ENCODE peak calls at places on chromosomes 13 and 19, in eight cellular contexts. One of them, this sample, is unnamed.
A peak's percentile ranks its signal among the peaks of the same experiment; 100 is the strongest.

GRCh38 chr13:51739403-51740112 is 64.4 kb downstream of the DHRS12 start:
- DNase-seq in upper lobe of left lung: no peak
- DNase-seq in endothelial cell of umbilical vein: no peak
- DNase-seq in H1: no peak
- DNase-seq in SK-N-SH: no peak
- DNase-seq in GM23338: no peak
- DNase-seq in breast epithelium: no peak
- DNase-seq in vagina: no peak
- DNase-seq in this sample: no peak

GRCh38 chr19:41957838-41958366 is 1.2 kb downstream of the RABAC1 start:
- DNase-seq in endothelial cell of umbilical vein: peak; percentile 82
- DNase-seq in SK-N-SH: peak; percentile 90
- DNase-seq in upper lobe of left lung: peak; percentile 88
- DNase-seq in breast epithelium: peak; percentile 71
- DNase-seq in vagina: no peak
- DNase-seq in GM23338: peak; percentile 94
- DNase-seq in H1: peak; percentile 72
- DNase-seq in this sample: peak; percentile 88

GRCh38 chr19:40612831-40613668 is 11.9 kb downstream of the LTBP4 start:
- DNase-seq in upper lobe of left lung: peak; percentile 64
- DNase-seq in GM23338: peak; percentile 93
- DNase-seq in breast epithelium: no peak
- DNase-seq in SK-N-SH: peak; percentile 71
- DNase-seq in endothelial cell of umbilical vein: no peak
- DNase-seq in H1: peak; percentile 99
- DNase-seq in vagina: no peak
- DNase-seq in this sample: peak; percentile 88

GRCh38 chr13:114039471-114040141 is 65.7 kb upstream of the C13orf46 start:
- DNase-seq in endothelial cell of umbilical vein: no peak
- DNase-seq in vagina: no peak
- DNase-seq in H1: no peak
- DNase-seq in SK-N-SH: no peak
- DNase-seq in GM23338: no peak
- DNase-seq in breast epithelium: no peak
- DNase-seq in upper lobe of left lung: no peak
- DNase-seq in this sample: no peak

GRCh38 chr19:33446156-33446917 is 72.8 kb downstream of the CEBPG start:
- DNase-seq in breast epithelium: peak; percentile 28
- DNase-seq in vagina: no peak
- DNase-seq in endothelial cell of umbilical vein: no peak
- DNase-seq in H1: no peak
- DNase-seq in upper lobe of left lung: no peak
- DNase-seq in GM23338: no peak
- DNase-seq in SK-N-SH: no peak
- DNase-seq in this sample: peak; percentile 51

GRCh38 chr19:33464010-33464732 is 57.4 kb downstream of the PEPD start:
- DNase-seq in breast epithelium: peak; percentile 15
- DNase-seq in H1: no peak
- DNase-seq in vagina: no peak
- DNase-seq in SK-N-SH: no peak
- DNase-seq in GM23338: no peak
- DNase-seq in endothelial cell of umbilical vein: no peak
- DNase-seq in upper lobe of left lung: peak; percentile 8
- DNase-seq in this sample: peak; percentile 45

GRCh38 chr19:2976609-2977000 is 759 bp upstream of the TLE6 start:
- DNase-seq in GM23338: peak; percentile 45
- DNase-seq in breast epithelium: no peak
- DNase-seq in SK-N-SH: peak; percentile 55
- DNase-seq in H1: no peak
- DNase-seq in endothelial cell of umbilical vein: no peak
- DNase-seq in upper lobe of left lung: no peak
- DNase-seq in vagina: no peak
- DNase-seq in this sample: no peak

GRCh38 chr13:99803141-99803540 is 168.4 kb downstream of the ZIC5 start:
- DNase-seq in SK-N-SH: no peak
- DNase-seq in endothelial cell of umbilical vein: no peak
- DNase-seq in vagina: no peak
- DNase-seq in GM23338: no peak
- DNase-seq in H1: peak; percentile 28
- DNase-seq in breast epithelium: no peak
- DNase-seq in upper lobe of left lung: no peak
- DNase-seq in this sample: no peak

GRCh38 chr13:48908381-48909087 is 67.2 kb upstream of the FNDC3A start:
- DNase-seq in endothelial cell of umbilical vein: no peak
- DNase-seq in breast epithelium: no peak
- DNase-seq in upper lobe of left lung: no peak
- DNase-seq in vagina: no peak
- DNase-seq in GM23338: no peak
- DNase-seq in SK-N-SH: no peak
- DNase-seq in H1: no peak
- DNase-seq in this sample: no peak

GRCh38 chr19:49679832-49680472 is 2.9 kb downstream of the PRMT1 start:
- DNase-seq in vagina: no peak
- DNase-seq in breast epithelium: no peak
- DNase-seq in GM23338: peak; percentile 47
- DNase-seq in endothelial cell of umbilical vein: no peak
- DNase-seq in upper lobe of left lung: no peak
- DNase-seq in SK-N-SH: no peak
- DNase-seq in H1: no peak
- DNase-seq in this sample: peak; percentile 49

GRCh38 chr13:41313659-41314197 is 2.7 kb downstream of the NAA16 start:
- DNase-seq in upper lobe of left lung: no peak
- DNase-seq in vagina: no peak
- DNase-seq in H1: no peak
- DNase-seq in SK-N-SH: no peak
- DNase-seq in breast epithelium: no peak
- DNase-seq in endothelial cell of umbilical vein: no peak
- DNase-seq in GM23338: no peak
- DNase-seq in this sample: no peak

GRCh38 chr19:28934626-28935025 is 278.3 kb downstream of the UQCRFS1 start:
- DNase-seq in upper lobe of left lung: no peak
- DNase-seq in vagina: no peak
- DNase-seq in breast epithelium: no peak
- DNase-seq in endothelial cell of umbilical vein: no peak
- DNase-seq in GM23338: no peak
- DNase-seq in SK-N-SH: no peak
- DNase-seq in H1: no peak
- DNase-seq in this sample: no peak

GRCh38 chr13:113665582-113666323 is 1.3 kb upstream of the GRK1 start:
- DNase-seq in GM23338: no peak
- DNase-seq in breast epithelium: peak; percentile 24
- DNase-seq in SK-N-SH: no peak
- DNase-seq in upper lobe of left lung: peak; percentile 15
- DNase-seq in endothelial cell of umbilical vein: no peak
- DNase-seq in vagina: no peak
- DNase-seq in H1: no peak
- DNase-seq in this sample: peak; percentile 47

GRCh38 chr13:53782400-53783030 is 753.9 kb downstream of the OLFM4 start:
- DNase-seq in vagina: no peak
- DNase-seq in GM23338: peak; percentile 84
- DNase-seq in endothelial cell of umbilical vein: peak; percentile 57
- DNase-seq in breast epithelium: no peak
- DNase-seq in H1: peak; percentile 47
- DNase-seq in upper lobe of left lung: no peak
- DNase-seq in SK-N-SH: peak; percentile 30
- DNase-seq in this sample: no peak

GRCh38 chr19:35609881-35610353 is 2.6 kb upstream of the HAUS5 start:
- DNase-seq in upper lobe of left lung: no peak
- DNase-seq in H1: no peak
- DNase-seq in breast epithelium: no peak
- DNase-seq in GM23338: no peak
- DNase-seq in vagina: no peak
- DNase-seq in SK-N-SH: no peak
- DNase-seq in endothelial cell of umbilical vein: no peak
- DNase-seq in this sample: peak; percentile 82

GRCh38 chr13:109787135-109787954 is 962 bp upstream of the IRS2 start:
- DNase-seq in SK-N-SH: peak; percentile 73
- DNase-seq in vagina: no peak
- DNase-seq in breast epithelium: no peak
- DNase-seq in endothelial cell of umbilical vein: peak; percentile 25
- DNase-seq in GM23338: peak; percentile 74
- DNase-seq in upper lobe of left lung: no peak
- DNase-seq in H1: peak; percentile 67
- DNase-seq in this sample: peak; percentile 90
- TF ChIP-seq POLR2AphosphoS5 in SK-N-SH: peak; percentile 7
- TF ChIP-seq POLR2AphosphoS5 in vagina: no peak
- TF ChIP-seq POLR2AphosphoS5 in breast epithelium: no peak
- TF ChIP-seq POLR2AphosphoS5 in endothelial cell of umbilical vein: no peak
- TF ChIP-seq POLR2AphosphoS5 in GM23338: peak; percentile 17
- TF ChIP-seq POLR2AphosphoS5 in upper lobe of left lung: no peak
- TF ChIP-seq POLR2AphosphoS5 in H1: no peak
- TF ChIP-seq POLR2AphosphoS5 in this sample: peak; percentile 4

GRCh38 chr13:95479706-95480105 is 72.8 kb upstream of the CLDN10 start:
- DNase-seq in vagina: no peak
- DNase-seq in breast epithelium: no peak
- DNase-seq in GM23338: no peak
- DNase-seq in endothelial cell of umbilical vein: no peak
- DNase-seq in SK-N-SH: no peak
- DNase-seq in H1: no peak
- DNase-seq in upper lobe of left lung: no peak
- DNase-seq in this sample: no peak
- H3K4me3 ChIP-seq in vagina: no peak overlapping the region
- H3K4me3 ChIP-seq in breast epithelium: no peak overlapping the region
- H3K4me3 ChIP-seq in GM23338: no peak overlapping the region
- H3K4me3 ChIP-seq in endothelial cell of umbilical vein: no peak overlapping the region
- H3K4me3 ChIP-seq in SK-N-SH: no peak overlapping the region
- H3K4me3 ChIP-seq in H1: no peak overlapping the region
- H3K4me3 ChIP-seq in upper lobe of left lung: no peak overlapping the region
- H3K4me3 ChIP-seq in this sample: no peak overlapping the region

GRCh38 chr19:19113040-19113541 is 25.2 kb downstream of the TMEM161A start:
- DNase-seq in GM23338: peak; percentile 68
- DNase-seq in vagina: no peak
- DNase-seq in upper lobe of left lung: no peak
- DNase-seq in endothelial cell of umbilical vein: no peak
- DNase-seq in breast epithelium: no peak
- DNase-seq in SK-N-SH: peak; percentile 62
- DNase-seq in H1: peak; percentile 71
- DNase-seq in this sample: no peak
- TF ChIP-seq CTCF in GM23338: no peak
- TF ChIP-seq CTCF in vagina: no peak
- TF ChIP-seq CTCF in upper lobe of left lung: no peak
- TF ChIP-seq CTCF in endothelial cell of umbilical vein: no peak
- TF ChIP-seq CTCF in breast epithelium: no peak
- TF ChIP-seq CTCF in SK-N-SH: peak; percentile 27
- TF ChIP-seq CTCF in H1: no peak
- TF ChIP-seq CTCF in this sample: no peak

DNA sequence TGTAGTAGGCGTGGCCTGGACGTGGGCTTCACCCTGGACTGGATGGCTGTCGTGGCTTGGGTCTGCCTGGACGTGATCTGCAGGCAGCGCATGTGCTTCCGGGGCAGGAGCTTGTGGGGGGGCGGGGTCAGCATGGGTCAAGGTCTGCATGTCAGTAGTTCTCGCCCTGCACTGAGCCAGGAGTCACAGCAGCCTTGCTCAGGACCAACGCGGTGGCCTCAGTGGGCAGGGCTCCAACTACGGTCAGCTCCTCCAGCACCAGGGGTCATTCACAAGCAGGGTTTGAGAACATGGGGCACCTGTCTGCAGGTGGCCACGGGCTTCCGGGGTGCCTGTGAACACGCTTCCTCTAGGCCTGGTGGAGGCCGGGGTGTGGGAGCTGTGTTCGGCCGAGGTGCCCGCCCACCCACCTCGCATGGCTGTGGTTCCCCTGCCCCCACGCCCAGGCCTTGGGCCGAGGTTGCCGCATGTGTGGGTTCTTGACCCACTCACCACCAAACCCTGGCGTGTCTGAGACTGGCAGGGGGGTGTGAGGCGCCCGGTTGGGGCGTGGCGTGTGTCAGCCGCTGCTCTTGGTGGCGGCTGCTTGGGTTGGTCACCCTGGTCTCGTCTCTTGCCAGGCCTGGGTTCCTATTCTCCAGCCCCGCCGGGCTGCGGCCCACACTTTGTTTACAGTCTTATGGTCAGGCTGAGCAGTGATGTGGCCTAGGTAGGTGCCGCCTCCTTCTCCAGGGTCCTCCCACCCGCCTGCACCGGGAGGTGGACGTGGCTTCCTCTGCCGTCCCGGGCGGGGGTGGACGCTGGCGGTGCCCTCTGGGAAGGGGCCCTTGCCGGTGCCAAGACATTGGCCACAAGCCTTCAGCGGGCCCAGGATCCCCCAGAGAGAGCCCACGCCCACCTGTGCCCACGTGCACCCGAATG is 4.8 kb upstream of the RPS15 start:
- DNase-seq in upper lobe of left lung: no peak
- DNase-seq in vagina: no peak
- DNase-seq in endothelial cell of umbilical vein: no peak
- DNase-seq in GM23338: no peak
- DNase-seq in breast epithelium: no peak
- DNase-seq in SK-N-SH: no peak
- DNase-seq in H1: no peak
- DNase-seq in this sample: no peak
- TF ChIP-seq POLR2AphosphoS5 in upper lobe of left lung: no peak
- TF ChIP-seq POLR2AphosphoS5 in vagina: no peak
- TF ChIP-seq POLR2AphosphoS5 in endothelial cell of umbilical vein: no peak
- TF ChIP-seq POLR2AphosphoS5 in GM23338: no peak
- TF ChIP-seq POLR2AphosphoS5 in breast epithelium: no peak
- TF ChIP-seq POLR2AphosphoS5 in SK-N-SH: no peak
- TF ChIP-seq POLR2AphosphoS5 in H1: no peak
- TF ChIP-seq POLR2AphosphoS5 in this sample: no peak

GRCh38 chr13:43390582-43390981 is 367.2 kb downstream of the DNAJC15 start:
- DNase-seq in upper lobe of left lung: no peak
- DNase-seq in H1: no peak
- DNase-seq in SK-N-SH: no peak
- DNase-seq in endothelial cell of umbilical vein: no peak
- DNase-seq in breast epithelium: no peak
- DNase-seq in GM23338: no peak
- DNase-seq in vagina: no peak
- DNase-seq in this sample: no peak
- H3K4me3 ChIP-seq in upper lobe of left lung: no peak overlapping the region
- H3K4me3 ChIP-seq in H1: no peak overlapping the region
- H3K4me3 ChIP-seq in SK-N-SH: no peak overlapping the region
- H3K4me3 ChIP-seq in endothelial cell of umbilical vein: no peak overlapping the region
- H3K4me3 ChIP-seq in breast epithelium: no peak overlapping the region
- H3K4me3 ChIP-seq in GM23338: no peak overlapping the region
- H3K4me3 ChIP-seq in vagina: no peak overlapping the region
- H3K4me3 ChIP-seq in this sample: no peak overlapping the region

GRCh38 chr13:30135868-30136267 is 171.5 kb downstream of the KATNAL1 start:
- DNase-seq in SK-N-SH: no peak
- DNase-seq in breast epithelium: no peak
- DNase-seq in endothelial cell of umbilical vein: no peak
- DNase-seq in upper lobe of left lung: no peak
- DNase-seq in H1: no peak
- DNase-seq in vagina: no peak
- DNase-seq in GM23338: no peak
- DNase-seq in this sample: no peak
- TF ChIP-seq CTCF in SK-N-SH: no peak
- TF ChIP-seq CTCF in breast epithelium: no peak
- TF ChIP-seq CTCF in endothelial cell of umbilical vein: no peak
- TF ChIP-seq CTCF in upper lobe of left lung: no peak
- TF ChIP-seq CTCF in H1: no peak
- TF ChIP-seq CTCF in vagina: no peak
- TF ChIP-seq CTCF in GM23338: no peak
- TF ChIP-seq CTCF in this sample: no peak

DNA sequence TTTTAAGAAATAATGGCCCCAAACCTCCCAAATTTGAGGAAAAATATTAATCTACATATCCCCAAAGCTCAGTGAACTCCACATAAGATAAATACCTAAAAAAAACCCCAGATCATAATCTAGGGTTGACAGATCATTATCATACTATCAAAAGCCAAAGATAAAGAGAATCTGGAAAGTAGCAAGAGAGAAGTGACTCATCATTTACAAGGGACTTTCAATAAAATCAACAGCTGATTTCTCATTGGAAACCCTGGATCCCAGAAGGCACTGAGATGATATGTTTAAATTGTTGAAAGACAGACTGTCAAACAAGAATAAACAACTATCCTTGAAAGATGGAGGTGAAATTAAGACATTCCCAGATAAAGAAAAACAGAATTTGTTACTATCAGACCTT is 199.3 kb downstream of the KCNRG start:
- DNase-seq in vagina: no peak
- DNase-seq in endothelial cell of umbilical vein: no peak
- DNase-seq in H1: no peak
- DNase-seq in SK-N-SH: no peak
- DNase-seq in upper lobe of left lung: no peak
- DNase-seq in breast epithelium: no peak
- DNase-seq in GM23338: no peak
- DNase-seq in this sample: no peak
- TF ChIP-seq POLR2AphosphoS5 in vagina: no peak
- TF ChIP-seq POLR2AphosphoS5 in endothelial cell of umbilical vein: no peak
- TF ChIP-seq POLR2AphosphoS5 in H1: no peak
- TF ChIP-seq POLR2AphosphoS5 in SK-N-SH: no peak
- TF ChIP-seq POLR2AphosphoS5 in upper lobe of left lung: no peak
- TF ChIP-seq POLR2AphosphoS5 in breast epithelium: no peak
- TF ChIP-seq POLR2AphosphoS5 in GM23338: no peak
- TF ChIP-seq POLR2AphosphoS5 in this sample: no peak